ENCODE peak calls at places on chromosomes 1 and 21, in four cellular contexts. O is gastrocnemius medialis, Y is HCT116, V is stomach. J is an unnamed sample.

GRCh38 chr1:222068937-222069336 is 327.0 kb upstream of the DUSP10 start:
- DNase-seq in O (no peak), Y (no peak), V (no peak), J (no peak)

GRCh38 chr1:63969461-63969893 is 195.7 kb downstream of the ROR1 start:
- DNase-seq in O (no peak), Y (peak; percentile 26), V (no peak), J (no peak)

GRCh38 chr1:243658596-243659105 is 191.4 kb downstream of the AKT3 start:
- DNase-seq in O (no peak), Y (no peak), V (no peak), J (no peak)

GRCh38 chr1:21212126-21212525 is 35.4 kb upstream of the EIF4G3 start:
- DNase-seq in O (no peak), Y (no peak), V (no peak), J (no peak)

GRCh38 chr1:1208713-1209433 is 2.5 kb upstream of the TNFRSF18 start:
- DNase-seq in O (no peak), Y (no peak), V (no peak), J (no peak)

GRCh38 chr1:179031855-179032513 is 6.3 kb downstream of the FAM20B start:
- DNase-seq in O (peak; percentile 55), Y (no peak), V (no peak), J (no peak)

GRCh38 chr1:55420021-55420420 is 204.9 kb upstream of the USP24 start:
- DNase-seq in O (no peak), Y (no peak), V (no peak), J (no peak)

GRCh38 chr1:245512980-245513578 is 358.3 kb downstream of the KIF26B start:
- DNase-seq in O (no peak), Y (no peak), V (no peak), J (no peak)

GRCh38 chr1:66728021-66728420 is 24.2 kb upstream of the DYNLT5 start:
- DNase-seq in O (no peak), Y (no peak), V (no peak), J (no peak)

GRCh38 chr1:3688356-3688755 is 36.0 kb downstream of the TP73 start:
- DNase-seq in O (no peak), Y (no peak), V (no peak), J (no peak)

GRCh38 chr1:220991959-220992704 is 112.9 kb downstream of the HLX start:
- DNase-seq in O (no peak), Y (no peak), V (no peak), J (no peak)

GRCh38 chr1:195766709-195767108 is 841.5 kb downstream of the KCNT2 start:
- DNase-seq in O (no peak), Y (no peak), V (no peak), J (no peak)

GRCh38 chr1:206717237-206717989 is 32.7 kb downstream of the MAPKAPK2 start:
- DNase-seq in O (no peak), Y (no peak), V (no peak), J (no peak)

GRCh38 chr1:189220750-189221149 is 1256.9 kb downstream of the BRINP3 start:
- DNase-seq in O (no peak), Y (no peak), V (no peak), J (no peak)

GRCh38 chr1:244545511-244545910 is 84.4 kb downstream of the CATSPERE start:
- DNase-seq in O (no peak), Y (no peak), V (no peak), J (no peak)

GRCh38 chr1:98251497-98251896 is 330.7 kb upstream of the DPYD start:
- DNase-seq in O (no peak), Y (no peak), V (no peak), J (no peak)

GRCh38 chr1:236576004-236576403 is 28.3 kb downstream of the HEATR1 start:
- DNase-seq in O (no peak), Y (no peak), V (no peak), J (no peak)

DNA sequence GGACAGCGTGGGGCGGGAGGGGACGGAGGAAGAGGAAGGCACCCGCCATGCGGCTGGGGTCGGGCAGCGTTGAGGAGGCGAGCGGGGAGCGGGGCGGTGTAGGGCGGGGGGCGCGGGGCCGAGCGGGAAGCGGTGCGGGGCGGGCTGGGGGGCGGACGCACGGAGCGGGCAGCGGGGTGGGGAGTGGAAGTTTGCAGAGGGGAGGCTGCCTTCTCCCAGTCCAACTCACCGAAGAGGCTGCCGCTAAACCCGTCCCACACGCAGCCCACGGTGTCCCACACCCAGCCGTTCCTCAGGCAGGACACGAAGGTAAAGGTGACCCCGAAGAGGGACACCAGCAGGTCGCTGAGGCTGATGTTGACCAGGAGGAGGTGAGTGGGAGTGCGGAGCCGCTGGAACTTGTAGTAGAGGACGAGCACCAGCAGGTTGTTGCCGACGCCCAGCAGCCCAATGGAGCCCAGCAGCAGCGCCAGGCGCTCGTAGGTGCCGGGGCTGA is 468 bp downstream of the CHML start:
- DNase-seq in O (peak; percentile 42), Y (no peak), V (no peak), J (peak; percentile 42)
- TF ChIP-seq CTCF in O (no peak), Y (no peak), V (no peak), J (no peak)

DNA sequence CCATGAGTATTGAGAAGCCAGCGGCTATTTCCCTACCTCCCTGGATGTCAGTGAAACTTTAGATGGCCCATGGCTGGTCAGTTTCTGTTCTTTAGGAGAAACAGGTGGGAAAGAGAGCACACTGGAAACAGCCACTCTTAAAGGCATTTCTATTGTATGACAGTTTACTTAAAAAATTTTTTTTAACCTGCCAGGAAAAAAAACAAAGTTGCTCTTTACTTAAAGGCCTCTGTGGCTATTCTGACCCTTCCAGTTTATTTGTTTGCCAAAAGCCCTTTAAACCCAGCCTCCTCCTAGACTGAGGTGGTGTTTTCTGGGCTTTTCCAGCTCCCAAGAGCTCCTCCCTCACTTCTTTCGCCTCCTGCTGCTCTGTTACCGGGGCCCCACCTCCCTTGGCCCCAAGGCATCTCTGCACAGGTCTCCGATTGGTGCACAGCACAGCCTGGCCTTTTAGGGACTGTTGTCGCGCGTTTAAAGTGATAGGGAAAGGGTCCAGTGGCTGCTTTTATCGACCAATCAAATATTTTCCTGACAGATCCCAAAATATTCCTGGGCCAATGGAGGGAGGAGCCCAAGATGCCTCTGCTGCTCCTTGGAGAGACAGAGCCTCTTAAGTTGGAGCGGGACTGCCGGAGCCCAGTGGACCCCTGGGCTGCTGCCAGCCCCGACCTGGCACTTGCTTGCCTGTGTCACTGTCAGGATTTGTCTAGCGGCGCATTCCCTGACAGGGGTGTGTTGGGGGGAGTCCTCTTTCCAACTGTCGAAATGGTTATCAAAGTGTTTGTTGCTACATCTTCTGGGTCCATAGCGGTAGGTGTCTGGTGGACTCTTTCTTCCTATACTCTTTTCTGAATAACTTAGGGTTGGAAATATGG is at the start of gene SH3BGR:
- DNase-seq in O (peak; percentile 94), Y (no peak), V (no peak), J (peak; percentile 61)
- H3K27ac ChIP-seq in O (peak within 1 kb of the TSS; percentile 95), Y (no peak within 1 kb of the TSS), V (peak within 1 kb of the TSS; percentile 81), J (peak within 1 kb of the TSS; percentile 56)

GRCh38 chr1:31580513-31580870 is 4.2 kb downstream of the TINAGL1 start:
- DNase-seq in O (no peak), Y (no peak), V (no peak), J (no peak)
- H3K4me1 ChIP-seq in O (peaks cover 17% of the 10 kb centered on the region), Y (peaks cover 37% of the 10 kb centered on the region), V (peaks cover 72% of the 10 kb centered on the region), J (peaks cover 44% of the 10 kb centered on the region)

GRCh38 chr1:93437976-93438605 is 9.8 kb upstream of the FNBP1L start:
- DNase-seq in O (no peak), Y (no peak), V (no peak), J (no peak)
- TF ChIP-seq CTCF in O (peak; percentile 68), Y (peak; percentile 38), V (no peak), J (peak; percentile 49)

GRCh38 chr1:31413405-31414005 is 492 bp downstream of the SERINC2 start:
- DNase-seq in O (peak; percentile 90), Y (no peak), V (peak; percentile 90), J (peak; percentile 80)

GRCh38 chr1:31412205-31412604 is 808 bp upstream of the SERINC2 start:
- DNase-seq in O (no peak), Y (no peak), V (no peak), J (no peak)

GRCh38 chr1:31414692-31415370 is 1.8 kb downstream of the SERINC2 start:
- DNase-seq in O (peak; percentile 57), Y (no peak), V (peak; percentile 57), J (no peak)

GRCh38 chr1:31410871-31411270 is 2.1 kb upstream of the SERINC2 start:
- DNase-seq in O (no peak), Y (no peak), V (no peak), J (no peak)

GRCh38 chr1:31412732-31413404 is at the start of gene SERINC2:
- DNase-seq in O (peak; percentile 45), Y (no peak), V (peak; percentile 66), J (no peak)
- H3K27ac ChIP-seq in O (peak within 1 kb of the TSS; percentile 98), Y (peak within 1 kb of the TSS; percentile 66), V (peak within 1 kb of the TSS; percentile 88), J (peak within 1 kb of the TSS; percentile 82)

GRCh38 chr1:117660266-117660973 is 54.6 kb downstream of the TENT5C start:
- DNase-seq in O (no peak), Y (no peak), V (no peak), J (no peak)
- H3K4me1 ChIP-seq in O (peaks cover 32% of the 10 kb centered on the region), Y (peaks cover 5% of the 10 kb centered on the region), V (peaks cover 21% of the 10 kb centered on the region), J (no peaks in the 10 kb centered on the region)

GRCh38 chr21:33860332-33860879 is 55.2 kb downstream of the ATP5PO start:
- DNase-seq in O (no peak), Y (no peak), V (no peak), J (no peak)
- TF ChIP-seq CTCF in O (no peak), Y (no peak), V (no peak), J (no peak)